ENCODE peak calls at places on chromosome 12, in eight cellular contexts. K is astrocyte of the spinal cord, D is ascending aorta, W is uterus, I is heart left ventricle, R is AG09309, C is amygdala, G is nephron progenitor cell. T is an unnamed sample.

GRCh38 chr12:49542592-49543160 is 3.8 kb downstream of the KCNH3 start:
- DNase-seq in I (no peak), C (no peak), K (no peak), G (no peak), R (no peak), D (no peak), W (no peak), T (no peak)

GRCh38 chr12:47717443-47718193 is 7.7 kb downstream of the ENDOU start:
- DNase-seq in I (peak), C (peak), D (peak), K (peak), W (peak), G (peak), R (peak), T (peak)

GRCh38 chr12:117832459-117833457 is 136.0 kb downstream of the KSR2 start:
- DNase-seq in C (no peak), W (no peak), I (no peak), G (no peak), R (peak), K (peak), D (no peak), T (no peak)

GRCh38 chr12:113891737-113892520 is 74.2 kb downstream of the RBM19 start:
- DNase-seq in C (no peak), I (no peak), K (no peak), D (no peak), R (no peak), G (no peak), W (no peak), T (peak)

GRCh38 chr12:47247418-47247817 is 167.7 kb upstream of the AMIGO2 start:
- DNase-seq in G (no peak), C (no peak), D (no peak), R (no peak), I (no peak), K (peak), W (no peak), T (no peak)

GRCh38 chr12:46942579-46942978 is 116.8 kb upstream of the SLC38A4 start:
- DNase-seq in R (peak), K (peak), W (no peak), I (no peak), D (no peak), G (no peak), C (no peak), T (no peak)

GRCh38 chr12:128671528-128672042 is 152.2 kb downstream of the SLC15A4 start:
- DNase-seq in D (no peak), C (no peak), K (no peak), W (no peak), I (no peak), R (no peak), G (no peak), T (no peak)

GRCh38 chr12:47415054-47415453 is 290.8 kb downstream of the RPAP3 start:
- DNase-seq in K (no peak), C (no peak), R (no peak), W (no peak), G (no peak), D (no peak), I (no peak), T (no peak)

GRCh38 chr12:29599397-29599796 is 101.9 kb upstream of the OVCH1 start:
- DNase-seq in G (no peak), W (no peak), K (no peak), C (no peak), D (no peak), R (no peak), I (no peak), T (peak)

GRCh38 chr12:28191690-28192089 is 1.4 kb downstream of the CCDC91 start:
- DNase-seq in I (no peak), G (no peak), K (peak), C (no peak), D (no peak), W (no peak), R (no peak), T (peak)

GRCh38 chr12:30753233-30753632 is 1.5 kb downstream of the CAPRIN2 start:
- DNase-seq in W (no peak), C (no peak), D (no peak), R (no peak), I (no peak), K (peak), G (peak), T (peak)